ENCODE peak calls at places on chromosomes 4 and X, in seven cellular contexts. K is foreskin keratinocyte, H is GM13976, N is tibial nerve, P is hepatocyte, R is HFFc6, W is foreskin fibroblast. G is an unnamed sample.

GRCh38 chr4:5874811-5875465 is 17.9 kb downstream of the CRMP1 start:
- DNase-seq in K (peak; percentile 37), W (peak; percentile 29), H (no peak), P (no peak), R (no peak), N (no peak), G (no peak)

GRCh38 chrX:30215357-30215843 is at the start of gene MAGEB2:
- DNase-seq in R (no peak), P (no peak), W (no peak), N (no peak), H (no peak), K (no peak), G (no peak)

GRCh38 chr4:7607156-7607910 is 172.6 kb upstream of the PSAPL1 start:
- DNase-seq in P (no peak), K (no peak), R (peak; percentile 20), H (no peak), N (peak; percentile 26), W (no peak), G (no peak)

GRCh38 chrX:65689377-65689776 is 21.9 kb downstream of the MSN start:
- DNase-seq in R (no peak), W (no peak), K (peak; percentile 39), H (no peak), P (no peak), N (no peak), G (no peak)

GRCh38 chrX:25524150-25524549 is 508.4 kb upstream of the ARX start:
- DNase-seq in P (peak; percentile 59), W (peak; percentile 43), H (no peak), R (no peak), K (no peak), N (no peak), G (no peak)

GRCh38 chr4:27381806-27382205 is 521.2 kb downstream of the STIM2 start:
- DNase-seq in H (no peak), W (no peak), R (no peak), N (no peak), K (peak; percentile 44), P (no peak), G (no peak)

GRCh38 chrX:71067727-71068051 is 445 bp downstream of the SNX12 start:
- DNase-seq in H (no peak), N (no peak), W (no peak), R (no peak), P (no peak), K (no peak), G (no peak)

GRCh38 chr4:114163051-114163450 is 183.6 kb upstream of the ARSJ start:
- DNase-seq in W (peak; percentile 52), P (no peak), N (no peak), H (no peak), R (no peak), K (no peak), G (no peak)

GRCh38 chr4:179941911-179942310 is 2301.3 kb upstream of the TENM3 start:
- DNase-seq in H (no peak), K (no peak), R (no peak), N (no peak), W (no peak), P (no peak), G (no peak)

GRCh38 chr4:109708990-109709389 is 5.7 kb upstream of the CASP6 start:
- DNase-seq in N (no peak), R (no peak), H (peak; percentile 39), K (no peak), P (no peak), W (no peak), G (no peak)

GRCh38 chr4:127048371-127049085 is 584.2 kb upstream of the INTU start:
- DNase-seq in K (no peak), N (no peak), H (no peak), R (no peak), P (no peak), W (peak; percentile 43), G (no peak)

GRCh38 chr4:86279247-86279960 is 80.4 kb downstream of the MAPK10 start:
- DNase-seq in W (no peak), R (no peak), H (no peak), P (no peak), K (no peak), N (no peak), G (no peak)

GRCh38 chrX:119105826-119106225 is 21.8 kb downstream of the KIAA1210 start:
- DNase-seq in P (no peak), K (no peak), W (peak; percentile 32), R (peak; percentile 9), H (no peak), N (no peak), G (no peak)

GRCh38 chr4:145734576-145735329 is 54.8 kb downstream of the C4orf51 start:
- DNase-seq in K (peak; percentile 99), W (peak; percentile 98), H (peak; percentile 49), R (peak; percentile 99), P (peak; percentile 82), N (peak; percentile 23), G (peak; percentile 97)

GRCh38 chrX:119391279-119391678 is 7.9 kb upstream of the SLC25A43 start:
- DNase-seq in H (peak; percentile 37), R (peak; percentile 12), K (no peak), N (no peak), P (no peak), W (peak; percentile 60), G (no peak)

GRCh38 chrX:47283015-47283771 is 50.4 kb downstream of the USP11 start:
- DNase-seq in W (peak; percentile 74), R (peak; percentile 39), H (peak; percentile 48), N (no peak), P (no peak), K (no peak), G (no peak)

GRCh38 chr4:48403358-48403757 is 62.0 kb downstream of the SLAIN2 start:
- DNase-seq in W (no peak), P (no peak), N (no peak), H (no peak), R (no peak), K (no peak), G (no peak)

DNA sequence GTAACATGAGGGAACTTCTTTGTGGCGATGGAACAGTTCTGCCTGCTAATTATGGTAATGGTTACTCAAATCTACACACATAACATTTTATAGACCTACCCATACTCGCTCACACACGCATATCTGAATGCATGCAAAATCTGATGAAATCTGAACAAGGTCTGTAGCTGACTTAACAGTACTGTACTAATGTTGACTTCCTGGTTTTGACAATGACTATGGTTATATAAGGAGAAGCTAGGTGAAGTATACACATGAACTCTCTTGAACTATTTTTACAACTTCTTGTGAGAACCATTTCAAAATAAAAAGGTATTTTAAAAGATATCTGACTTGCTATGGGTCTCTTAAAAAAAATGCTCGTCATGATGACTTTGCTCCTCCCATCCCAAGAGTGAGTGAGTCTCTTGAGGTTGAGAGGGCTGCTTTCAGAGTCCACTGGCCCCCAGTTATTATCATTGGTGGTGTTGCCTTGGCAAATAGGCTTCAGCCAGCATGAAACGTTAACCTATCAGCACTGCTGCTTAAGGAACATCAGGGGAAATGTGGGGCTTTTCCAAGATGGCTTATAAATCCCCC is 99.8 kb downstream of the MTMR1 start:
- DNase-seq in W (no peak), K (no peak), N (no peak), R (no peak), H (no peak), P (no peak), G (no peak)
- TF ChIP-seq CTCF in W (no peak), K (no peak), N (no peak), R (no peak), H (no peak), P (no peak), G (no peak)

DNA sequence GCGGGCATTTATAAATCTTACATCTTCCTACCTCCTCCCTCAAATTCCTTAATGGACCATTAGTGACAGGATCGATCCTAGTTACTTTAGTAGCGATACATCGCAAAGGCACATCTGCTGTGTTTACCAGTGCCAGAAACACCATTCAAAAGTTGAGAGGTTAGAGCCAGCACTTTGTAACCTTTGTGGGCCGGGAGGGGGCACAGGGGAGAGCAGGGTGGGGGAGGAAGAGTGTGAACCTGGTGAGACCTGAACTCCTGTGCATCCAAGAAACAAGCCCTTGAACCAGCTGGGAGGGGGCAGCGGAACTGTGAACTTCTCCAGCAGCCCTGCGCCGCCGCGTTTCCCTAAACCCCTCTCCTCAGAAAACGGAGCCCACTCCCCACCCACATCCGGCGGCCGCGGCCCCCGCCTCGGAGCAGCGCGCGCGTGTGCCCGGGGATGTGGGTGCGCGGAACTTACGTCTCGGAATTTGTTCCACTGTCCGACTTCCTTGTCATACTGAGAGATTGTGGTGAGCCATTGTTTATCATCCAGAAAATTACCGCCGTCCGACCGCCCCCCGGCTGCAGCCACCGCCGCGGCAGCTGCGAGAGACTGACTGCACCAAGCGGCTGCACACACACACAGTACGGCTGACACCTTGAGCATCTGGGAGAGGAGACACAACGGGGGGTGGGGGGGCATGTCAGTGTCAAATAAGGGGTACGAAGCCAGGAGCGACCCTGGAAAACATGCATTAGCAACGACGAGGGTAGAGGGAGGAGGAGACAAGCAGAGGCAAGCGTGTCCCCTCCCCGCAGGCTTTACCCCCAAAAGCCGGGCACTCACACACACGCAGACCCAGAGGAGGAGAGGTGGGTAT is 539 bp downstream of the SPOCK3 start:
- DNase-seq in P (peak; percentile 28), N (no peak), W (peak; percentile 30), R (no peak), H (peak; percentile 42), K (no peak), G (no peak)
- TF ChIP-seq CTCF in P (no peak), N (no peak), W (no peak), R (no peak), H (no peak), K (peak; percentile 27), G (no peak)

DNA sequence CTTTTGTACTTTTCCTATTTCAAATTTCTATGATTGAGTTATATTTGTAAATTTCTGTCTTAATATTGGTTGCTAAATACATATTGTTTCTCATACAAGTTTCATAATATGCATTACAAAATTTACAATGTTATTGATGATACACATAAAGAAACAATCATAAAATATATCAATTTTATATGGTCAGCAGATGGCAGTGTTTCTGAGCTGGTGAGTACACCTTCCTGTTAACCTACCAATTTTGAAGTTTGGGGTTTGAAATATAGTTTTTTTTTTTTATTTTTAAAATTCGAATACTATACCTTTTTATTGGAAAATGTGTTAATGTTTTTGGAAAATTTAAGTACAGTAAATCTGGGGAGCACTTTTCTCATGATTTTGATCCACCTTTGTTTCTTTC is 1953.1 kb upstream of the ADGRL3 start:
- DNase-seq in K (no peak), N (no peak), P (no peak), H (no peak), R (no peak), W (peak; percentile 1), G (no peak)
- TF ChIP-seq CTCF in K (peak; percentile 57), N (peak; percentile 12), P (peak; percentile 60), H (no peak), R (peak; percentile 62), W (no peak), G (no peak)

GRCh38 chrX:3938587-3938986 is 225.1 kb upstream of the PRKX start:
- DNase-seq in K (no peak), N (no peak), R (no peak), W (no peak), H (no peak), P (no peak), G (no peak)

DNA sequence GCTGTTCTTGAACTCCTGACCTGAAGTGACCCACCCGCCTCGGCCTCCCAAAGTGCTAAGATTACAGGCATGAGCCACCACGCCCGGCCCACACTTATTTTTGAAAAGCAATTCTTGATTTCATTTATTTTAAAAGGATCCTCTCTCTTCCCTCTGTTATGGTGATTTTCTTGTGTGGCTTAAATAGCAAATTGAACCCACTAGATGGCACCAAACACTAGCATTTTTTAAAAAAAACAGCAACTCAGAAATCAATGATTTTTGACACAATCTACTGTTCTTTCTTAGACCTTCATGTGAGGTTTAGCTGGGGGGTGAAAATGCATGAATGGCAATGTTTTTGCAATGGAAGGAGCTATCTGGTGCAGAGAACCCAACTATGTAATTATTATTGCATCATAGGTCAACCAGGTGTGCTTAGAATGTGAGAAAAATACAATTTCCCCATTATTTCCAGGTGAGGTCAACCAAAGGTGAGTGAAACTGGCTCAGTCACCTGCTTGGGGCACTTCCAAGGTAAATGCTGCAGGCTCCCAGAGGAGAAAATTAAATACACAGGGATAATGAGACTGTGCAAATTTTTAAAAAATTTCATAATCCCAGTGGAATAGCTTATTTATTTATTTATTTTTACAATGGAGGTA is 226.6 kb upstream of the PRKX start:
- DNase-seq in R (peak; percentile 1), P (peak; percentile 42), K (peak; percentile 1), W (peak; percentile 12), N (no peak), H (peak; percentile 38), G (no peak)
- TF ChIP-seq CTCF in R (peak; percentile 67), P (peak; percentile 74), K (peak; percentile 54), W (peak; percentile 30), N (peak; percentile 20), H (peak; percentile 41), G (peak; percentile 43)